ENCODE peak calls at places on chromosomes 7 and 10, in six cellular contexts. N, V, H, J, Y and S are unnamed samples.

GRCh38 chr10:34513636-34514035 is 301.5 kb downstream of the PARD3 start:
- DNase-seq in N (no peak), V (no peak), H (no peak), J (no peak), Y (no peak), S (no peak)

GRCh38 chr7:75856562-75856961 is 22.3 kb upstream of the RHBDD2 start:
- DNase-seq in N (no peak), V (no peak), H (no peak), J (no peak), Y (no peak), S (no peak)

GRCh38 chr10:132965411-132966057 is 23.2 kb upstream of the CFAP46 start:
- DNase-seq in N (peak; percentile 28), V (no peak), H (peak; percentile 64), J (no peak), Y (no peak), S (no peak)

GRCh38 chr7:27608776-27609495 is 53.7 kb downstream of the HIBADH start:
- DNase-seq in N (no peak), V (no peak), H (no peak), J (no peak), Y (no peak), S (no peak)

GRCh38 chr7:100873599-100874299 is 1.2 kb upstream of the SRRT start:
- DNase-seq in N (no peak), V (no peak), H (no peak), J (no peak), Y (no peak), S (no peak)

GRCh38 chr7:55100172-55100961 is 81.5 kb downstream of the EGFR start:
- DNase-seq in N (peak; percentile 59), V (peak; percentile 64), H (peak; percentile 73), J (no peak), Y (no peak), S (peak; percentile 56)

GRCh38 chr10:29039091-29039490 is 249.8 kb upstream of the LYZL1 start:
- DNase-seq in N (no peak), V (no peak), H (no peak), J (no peak), Y (no peak), S (no peak)

GRCh38 chr7:132321387-132321786 is 254.9 kb downstream of the PLXNA4 start:
- DNase-seq in N (no peak), V (no peak), H (no peak), J (no peak), Y (peak; percentile 8), S (peak; percentile 83)

GRCh38 chr7:31775511-31775910 is 88.5 kb downstream of the PPP1R17 start:
- DNase-seq in N (no peak), V (no peak), H (no peak), J (no peak), Y (peak; percentile 7), S (no peak)

GRCh38 chr7:103379270-103379975 is 32.0 kb downstream of the PSMC2 start:
- DNase-seq in N (no peak), V (no peak), H (no peak), J (no peak), Y (no peak), S (no peak)

GRCh38 chr7:159280008-159280407 is 135.3 kb upstream of the VIPR2 start:
- DNase-seq in N (no peak), V (no peak), H (no peak), J (no peak), Y (no peak), S (no peak)
- H3K9me3 ChIP-seq in N (peaks cover 11% of the 10 kb centered on the region), V (no peaks in the 10 kb centered on the region), H (no peaks in the 10 kb centered on the region), J (no peaks in the 10 kb centered on the region), Y (no peaks in the 10 kb centered on the region), S (no peaks in the 10 kb centered on the region)

DNA sequence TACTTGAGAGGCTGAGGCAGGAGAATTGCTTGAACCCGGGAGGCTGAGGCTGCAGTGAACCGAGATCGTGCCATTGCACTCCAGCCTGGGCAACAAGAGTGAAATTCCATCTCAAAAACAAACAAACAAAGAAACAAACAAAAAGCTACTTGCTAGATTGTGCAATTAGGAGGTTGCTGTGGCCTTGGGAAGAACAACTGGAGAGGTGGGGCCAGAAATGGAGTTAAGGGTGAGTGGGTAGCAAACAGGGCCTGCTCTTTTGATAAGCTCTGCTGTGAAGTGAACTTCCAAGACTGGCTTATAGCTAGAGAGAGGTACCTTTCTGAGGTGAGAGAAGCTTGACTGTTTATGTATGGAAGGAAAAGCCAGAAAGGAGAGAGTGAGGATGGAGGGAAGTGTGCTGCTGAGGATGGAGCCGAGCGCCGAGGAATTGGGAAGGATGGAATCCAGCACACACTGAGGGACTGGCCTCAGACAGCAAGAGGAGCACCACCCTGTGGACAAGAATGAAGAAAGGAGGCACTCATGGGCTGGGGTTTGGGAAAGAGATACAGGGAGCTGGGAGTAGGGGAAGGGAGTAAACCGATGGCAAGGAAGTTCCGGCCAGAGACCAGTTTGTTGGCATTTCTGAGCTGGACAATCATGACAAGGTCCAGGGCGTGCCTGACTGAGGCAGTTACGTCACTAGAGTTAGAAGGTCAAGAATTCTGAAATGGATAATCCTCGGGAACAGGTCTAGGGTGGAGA is 7.0 kb upstream of the RPEL1 start:
- DNase-seq in N (no peak), V (peak; percentile 53), H (peak; percentile 64), J (no peak), Y (peak; percentile 58), S (no peak)
- TF ChIP-seq CTCF in N (no peak), V (peak; percentile 46), H (peak; percentile 14), J (no peak), Y (peak; percentile 50), S (peak; percentile 27)

DNA sequence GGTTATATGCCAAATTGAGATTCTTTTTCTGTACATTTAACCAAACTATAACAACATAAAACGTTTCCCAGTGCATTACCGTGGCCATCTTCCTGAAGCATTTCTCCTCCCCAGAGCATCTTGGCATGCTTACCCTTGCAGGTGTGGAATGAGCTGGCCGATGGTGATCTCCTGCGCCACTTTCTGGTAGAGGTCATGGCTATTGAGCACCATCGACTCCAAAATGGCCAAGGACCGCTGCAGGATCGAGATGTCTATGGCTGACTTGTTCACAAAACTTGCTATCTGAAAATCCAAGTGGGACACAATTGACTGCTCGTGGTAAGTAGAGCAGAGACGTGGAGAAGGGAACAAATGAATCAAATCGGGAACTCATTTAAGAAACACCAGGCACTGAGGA is 223.9 kb downstream of the ELMO1 start:
- DNase-seq in N (no peak), V (no peak), H (no peak), J (no peak), Y (no peak), S (no peak)
- H3K9me3 ChIP-seq in N (no peaks in the 10 kb centered on the region), V (no peaks in the 10 kb centered on the region), H (no peaks in the 10 kb centered on the region), J (no peaks in the 10 kb centered on the region), Y (no peaks in the 10 kb centered on the region), S (no peaks in the 10 kb centered on the region)

GRCh38 chr10:117164878-117165556 is 26.9 kb upstream of the VAX1 start:
- DNase-seq in N (no peak), V (no peak), H (no peak), J (no peak), Y (peak; percentile 41), S (no peak)

GRCh38 chr10:117163954-117164292 is 25.9 kb upstream of the VAX1 start:
- DNase-seq in N (no peak), V (no peak), H (no peak), J (no peak), Y (no peak), S (no peak)

GRCh38 chr10:117167346-117168134 is 29.5 kb upstream of the VAX1 start:
- DNase-seq in N (no peak), V (no peak), H (no peak), J (no peak), Y (peak; percentile 33), S (no peak)

GRCh38 chr10:117166420-117167345 is 28.6 kb upstream of the VAX1 start:
- DNase-seq in N (no peak), V (no peak), H (no peak), J (no peak), Y (no peak), S (no peak)

GRCh38 chr10:117165557-117166419 is 27.7 kb upstream of the VAX1 start:
- DNase-seq in N (no peak), V (peak; percentile 30), H (peak; percentile 54), J (no peak), Y (peak; percentile 92), S (peak; percentile 55)
- TF ChIP-seq CTCF in N (peak; percentile 50), V (peak; percentile 61), H (peak; percentile 20), J (peak; percentile 16), Y (peak; percentile 76), S (peak; percentile 49)

DNA sequence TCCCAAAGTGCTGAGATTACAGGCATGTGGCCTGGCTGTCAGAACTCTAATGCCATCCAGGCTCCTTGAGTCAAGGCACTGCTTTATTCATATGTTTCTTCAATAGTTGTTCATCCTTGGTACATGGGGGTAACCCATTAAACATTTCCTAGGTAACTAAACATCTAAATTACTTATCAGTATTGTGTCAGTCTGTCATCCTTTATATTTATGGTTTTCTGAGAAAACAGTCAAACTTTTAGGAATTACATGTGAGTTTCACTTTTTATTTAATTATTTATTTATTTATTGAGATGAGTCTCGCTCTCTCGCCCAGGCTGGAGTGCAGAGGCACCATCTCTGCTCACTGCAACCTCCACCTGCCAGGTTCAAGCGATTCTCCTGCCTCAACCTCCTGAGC is 45.5 kb upstream of the LAMB1 start:
- DNase-seq in N (no peak), V (no peak), H (no peak), J (no peak), Y (no peak), S (no peak)
- H3K9me3 ChIP-seq in N (no peaks in the 10 kb centered on the region), V (no peaks in the 10 kb centered on the region), H (no peaks in the 10 kb centered on the region), J (no peaks in the 10 kb centered on the region), Y (no peaks in the 10 kb centered on the region), S (no peaks in the 10 kb centered on the region)

GRCh38 chr10:65355141-65355680 is 1570.6 kb upstream of the LRRTM3 start:
- DNase-seq in N (no peak), V (no peak), H (no peak), J (no peak), Y (peak; percentile 8), S (no peak)

GRCh38 chr10:65360497-65360896 is 1565.3 kb upstream of the LRRTM3 start:
- DNase-seq in N (no peak), V (no peak), H (no peak), J (no peak), Y (no peak), S (no peak)

GRCh38 chr10:65358565-65358964 is 1567.3 kb upstream of the LRRTM3 start:
- DNase-seq in N (no peak), V (peak; percentile 34), H (peak; percentile 55), J (peak; percentile 43), Y (peak; percentile 31), S (peak; percentile 50)
- TF ChIP-seq CTCF in N (peak; percentile 8), V (peak; percentile 72), H (peak; percentile 27), J (peak; percentile 56), Y (peak; percentile 49), S (peak; percentile 81)

GRCh38 chr7:63031838-63032436 is 966.7 kb upstream of the ZNF722 start:
- DNase-seq in N (no peak), V (no peak), H (no peak), J (no peak), Y (no peak), S (no peak)
- H3K9me3 ChIP-seq in N (peaks cover 79% of the 10 kb centered on the region), V (no peaks in the 10 kb centered on the region), H (no peaks in the 10 kb centered on the region), J (no peaks in the 10 kb centered on the region), Y (peaks cover 71% of the 10 kb centered on the region), S (no peaks in the 10 kb centered on the region)

DNA sequence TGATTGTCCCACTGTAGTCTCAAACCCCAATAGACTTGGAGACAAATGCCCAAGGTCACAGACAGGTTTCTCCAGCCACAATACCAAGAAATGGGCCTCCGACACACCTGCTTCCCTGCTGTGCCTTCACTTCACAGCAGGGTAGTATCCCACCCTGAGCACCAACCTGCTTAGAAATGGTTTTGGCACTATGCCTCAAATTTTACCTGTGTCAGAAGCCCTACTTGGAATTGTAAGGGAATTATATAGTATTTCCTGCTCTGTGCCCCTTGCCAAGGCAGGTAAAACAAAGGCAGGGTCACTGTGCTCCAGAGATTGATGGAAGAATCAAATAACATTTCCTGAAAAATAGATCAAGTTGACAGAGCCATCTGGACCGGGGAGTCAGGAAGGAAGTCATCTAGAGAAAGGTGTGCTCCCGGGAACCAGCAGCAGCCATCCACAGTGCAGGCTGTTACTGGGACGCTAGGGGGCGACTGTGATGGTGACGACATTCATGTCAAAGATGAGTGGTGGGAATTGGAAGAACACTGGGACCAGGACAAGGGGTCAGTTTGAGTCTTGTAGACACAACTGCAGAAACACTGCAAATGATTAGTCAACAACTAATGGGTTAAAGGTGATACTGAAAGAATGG is 117.8 kb upstream of the AKR1E2 start:
- DNase-seq in N (no peak), V (no peak), H (no peak), J (no peak), Y (peak; percentile 50), S (peak; percentile 36)
- TF ChIP-seq CTCF in N (no peak), V (no peak), H (no peak), J (peak; percentile 23), Y (peak; percentile 64), S (peak; percentile 54)